ENCODE peak calls at places on chromosomes 7 and 10, in eight cellular contexts. One of them, this sample, is unnamed.

GRCh38 chr10:123683459-123683858 is 17.3 kb downstream of the GPR26 start:
- DNase-seq in RPMI7951: no peak
- DNase-seq in T1000: no peak
- DNase-seq in HEK293T: no peak
- DNase-seq in WTC11: no peak
- DNase-seq in head of caudate nucleus: no peak
- DNase-seq in hypothalamus: no peak
- DNase-seq in endothelial cell: no peak
- DNase-seq in this sample: no peak

GRCh38 chr7:24920702-24921679 is 59.0 kb downstream of the OSBPL3 start:
- DNase-seq in RPMI7951: no peak
- DNase-seq in T1000: no peak
- DNase-seq in HEK293T: no peak
- DNase-seq in WTC11: no peak
- DNase-seq in head of caudate nucleus: no peak
- DNase-seq in hypothalamus: no peak
- DNase-seq in endothelial cell: no peak
- DNase-seq in this sample: no peak

GRCh38 chr7:90611115-90611514 is 15.0 kb downstream of the CDK14 start:
- DNase-seq in RPMI7951: no peak
- DNase-seq in T1000: no peak
- DNase-seq in HEK293T: no peak
- DNase-seq in WTC11: no peak
- DNase-seq in head of caudate nucleus: no peak
- DNase-seq in hypothalamus: no peak
- DNase-seq in endothelial cell: no peak
- DNase-seq in this sample: no peak

GRCh38 chr10:57303567-57303966 is 942.5 kb upstream of the ZWINT start:
- DNase-seq in RPMI7951: no peak
- DNase-seq in T1000: no peak
- DNase-seq in HEK293T: no peak
- DNase-seq in WTC11: no peak
- DNase-seq in head of caudate nucleus: no peak
- DNase-seq in hypothalamus: no peak
- DNase-seq in endothelial cell: no peak
- DNase-seq in this sample: no peak

GRCh38 chr10:114322344-114322743 is 82.0 kb downstream of the AFAP1L2 start:
- DNase-seq in RPMI7951: no peak
- DNase-seq in T1000: no peak
- DNase-seq in HEK293T: no peak
- DNase-seq in WTC11: no peak
- DNase-seq in head of caudate nucleus: no peak
- DNase-seq in hypothalamus: no peak
- DNase-seq in endothelial cell: no peak
- DNase-seq in this sample: no peak

GRCh38 chr10:57897611-57898010 is 370.1 kb downstream of the IPMK start:
- DNase-seq in RPMI7951: no peak
- DNase-seq in T1000: no peak
- DNase-seq in HEK293T: no peak
- DNase-seq in WTC11: no peak
- DNase-seq in head of caudate nucleus: no peak
- DNase-seq in hypothalamus: no peak
- DNase-seq in endothelial cell: no peak
- DNase-seq in this sample: no peak

GRCh38 chr7:65832281-65832680 is 40.6 kb upstream of the VKORC1L1 start:
- DNase-seq in RPMI7951: peak; percentile 24
- DNase-seq in T1000: no peak
- DNase-seq in HEK293T: no peak
- DNase-seq in WTC11: peak; percentile 31
- DNase-seq in head of caudate nucleus: no peak
- DNase-seq in hypothalamus: no peak
- DNase-seq in endothelial cell: peak; percentile 33
- DNase-seq in this sample: peak; percentile 74

GRCh38 chr10:88835910-88836221 is 15.8 kb downstream of the ANKRD22 start:
- DNase-seq in RPMI7951: no peak
- DNase-seq in T1000: no peak
- DNase-seq in HEK293T: no peak
- DNase-seq in WTC11: no peak
- DNase-seq in head of caudate nucleus: no peak
- DNase-seq in hypothalamus: no peak
- DNase-seq in endothelial cell: no peak
- DNase-seq in this sample: no peak

This sample was measured in cerebellum.